ENCODE peak calls at places on chromosomes 12 and 14, in eight cellular contexts. U, Z, G, O, C, T, Y and D are unnamed samples.

GRCh38 chr12:32365473-32366064 is 33.8 kb upstream of the FGD4 start:
- DNase-seq in U (peak), Z (no peak), G (peak), O (no peak), C (peak), T (no peak), Y (peak), D (peak)

GRCh38 chr12:80186727-80187217 is 87.4 kb downstream of the OTOGL start:
- DNase-seq in U (peak), Z (peak), G (peak), O (no peak), C (peak), T (no peak), Y (peak), D (peak)

GRCh38 chr12:65778268-65779090 is 45.8 kb upstream of the HMGA2 start:
- DNase-seq in U (peak), Z (no peak), G (no peak), O (no peak), C (no peak), T (no peak), Y (peak), D (peak)

GRCh38 chr14:81633496-81633895 is 99.8 kb upstream of the SEL1L start:
- DNase-seq in U (no peak), Z (no peak), G (no peak), O (no peak), C (no peak), T (no peak), Y (no peak), D (no peak)

GRCh38 chr12:113180333-113180732 is 4.9 kb downstream of the DDX54 start:
- DNase-seq in U (peak), Z (no peak), G (no peak), O (no peak), C (no peak), T (no peak), Y (no peak), D (no peak)

GRCh38 chr14:34733245-34733644 is 18.9 kb upstream of the CFL2 start:
- DNase-seq in U (peak), Z (no peak), G (no peak), O (no peak), C (no peak), T (no peak), Y (peak), D (peak)

GRCh38 chr12:5022465-5023061 is 21.1 kb upstream of the KCNA5 start:
- DNase-seq in U (peak), Z (no peak), G (peak), O (no peak), C (peak), T (no peak), Y (peak), D (peak)

GRCh38 chr14:70378687-70379086 is 19.2 kb upstream of the COX16 start:
- DNase-seq in U (no peak), Z (no peak), G (no peak), O (no peak), C (no peak), T (no peak), Y (no peak), D (no peak)

GRCh38 chr12:26867084-26867483 is 34.1 kb upstream of the ITPR2 start:
- DNase-seq in U (no peak), Z (no peak), G (no peak), O (no peak), C (no peak), T (no peak), Y (no peak), D (no peak)

GRCh38 chr12:3962661-3963483 is 89.7 kb upstream of the PARP11 start:
- DNase-seq in U (no peak), Z (no peak), G (no peak), O (peak), C (peak), T (peak), Y (no peak), D (no peak)

DNA sequence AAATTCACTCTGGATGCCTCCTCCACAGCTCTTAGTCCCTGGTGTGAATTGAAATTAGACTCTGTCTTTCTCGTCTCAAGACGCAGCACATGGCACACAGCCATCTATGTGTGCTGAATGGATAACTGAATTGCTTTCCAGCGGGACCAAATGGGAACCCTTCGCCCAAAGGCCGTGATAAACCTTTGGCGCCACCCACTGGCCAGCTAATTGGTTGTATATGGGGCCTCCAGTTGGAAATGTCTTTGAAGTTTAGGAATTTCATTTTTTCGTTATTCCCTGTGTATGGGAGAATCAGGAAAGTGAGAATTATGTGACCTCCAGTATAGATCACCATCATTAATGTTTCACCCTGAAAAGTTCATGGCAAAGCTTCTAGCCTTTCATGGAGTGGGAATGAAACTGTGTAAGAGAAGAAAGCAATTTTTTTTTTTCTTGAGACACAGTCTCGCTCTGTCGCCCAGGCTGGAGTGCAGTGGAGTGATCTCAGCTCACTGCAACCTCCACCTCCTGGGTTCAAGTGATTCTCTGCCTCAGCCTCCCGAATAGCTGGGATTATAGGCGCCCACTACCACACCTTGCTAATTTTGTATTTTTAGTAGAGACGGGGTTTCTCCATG is 9.8 kb upstream of the HSP90AA1 start:
- DNase-seq in U (peak), Z (peak), G (peak), O (peak), C (peak), T (peak), Y (peak), D (peak)
- H3K27ac ChIP-seq in U (no peak), Z (no peak), G (no peak), O (no peak), C (no peak), T (no peak), Y (no peak), D (peak)

GRCh38 chr14:63852271-63852816 is 460 bp upstream of the SYNE2 start:
- DNase-seq in U (peak), Z (no peak), G (peak), O (no peak), C (no peak), T (no peak), Y (peak), D (no peak)

GRCh38 chr14:63855272-63855671 is 2.5 kb downstream of the SYNE2 start:
- DNase-seq in U (no peak), Z (no peak), G (no peak), O (no peak), C (peak), T (no peak), Y (no peak), D (no peak)

GRCh38 chr14:63854330-63854729 is 1.5 kb downstream of the SYNE2 start:
- DNase-seq in U (no peak), Z (no peak), G (no peak), O (no peak), C (no peak), T (no peak), Y (no peak), D (no peak)

GRCh38 chr14:63853831-63854293 is 1.1 kb downstream of the SYNE2 start:
- DNase-seq in U (peak), Z (peak), G (peak), O (peak), C (peak), T (peak), Y (peak), D (peak)

GRCh38 chr14:63852817-63853730 is at the start of gene SYNE2:
- DNase-seq in U (peak), Z (peak), G (peak), O (peak), C (peak), T (peak), Y (peak), D (peak)
- TF ChIP-seq CTCF in U (peak), Z (peak), G (peak), O (no peak), C (no peak), T (no peak), Y (no peak), D (peak)

DNA sequence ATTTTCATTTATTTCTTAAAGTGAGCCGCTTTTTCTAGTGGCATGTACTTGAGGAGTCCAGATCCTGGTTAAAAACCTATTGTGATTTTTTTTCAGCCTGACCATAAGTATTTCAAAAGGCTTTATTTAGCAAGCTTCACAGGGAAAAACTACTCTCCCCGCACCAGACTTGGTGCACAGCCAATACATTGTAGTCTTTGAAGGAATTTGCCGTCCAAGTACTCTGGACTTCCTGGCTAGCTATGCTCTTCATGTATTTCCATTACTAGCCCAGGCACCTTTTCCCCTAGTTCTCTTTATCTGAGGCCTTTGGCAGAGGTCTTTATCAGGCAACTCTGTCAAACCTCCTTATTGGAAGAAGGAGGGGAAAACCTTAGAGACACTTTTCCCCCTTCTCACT is 234.7 kb downstream of the CCDC91 start:
- DNase-seq in U (peak), Z (no peak), G (no peak), O (no peak), C (peak), T (peak), Y (peak), D (no peak)
- H3K27ac ChIP-seq in U (no peak), Z (no peak), G (no peak), O (no peak), C (no peak), T (peak), Y (no peak), D (no peak)

GRCh38 chr12:54759751-54760150 is 94.6 kb upstream of the MUCL1 start:
- DNase-seq in U (peak), Z (no peak), G (no peak), O (no peak), C (peak), T (no peak), Y (no peak), D (no peak)
- TF ChIP-seq CTCF in U (peak), Z (no peak), G (peak), O (no peak), C (peak), T (no peak), Y (no peak), D (no peak)

GRCh38 chr14:89232366-89233070 is 184.5 kb downstream of the FOXN3 start:
- DNase-seq in U (no peak), Z (no peak), G (no peak), O (no peak), C (no peak), T (no peak), Y (no peak), D (no peak)

GRCh38 chr14:89237923-89238529 is 179.0 kb downstream of the FOXN3 start:
- DNase-seq in U (peak), Z (no peak), G (peak), O (no peak), C (no peak), T (no peak), Y (no peak), D (no peak)

GRCh38 chr14:89240414-89240813 is 176.6 kb downstream of the FOXN3 start:
- DNase-seq in U (peak), Z (no peak), G (no peak), O (no peak), C (no peak), T (no peak), Y (peak), D (no peak)

GRCh38 chr14:89233184-89233583 is 183.8 kb downstream of the FOXN3 start:
- DNase-seq in U (no peak), Z (no peak), G (no peak), O (no peak), C (no peak), T (no peak), Y (no peak), D (no peak)

GRCh38 chr14:89236846-89237245 is 180.2 kb downstream of the FOXN3 start:
- DNase-seq in U (peak), Z (no peak), G (no peak), O (no peak), C (no peak), T (no peak), Y (no peak), D (no peak)
- H3K27ac ChIP-seq in U (no peak), Z (no peak), G (no peak), O (no peak), C (no peak), T (no peak), Y (no peak), D (no peak)

GRCh38 chr12:100229036-100229635 is 28.5 kb downstream of the ACTR6 start:
- DNase-seq in U (peak), Z (no peak), G (no peak), O (no peak), C (no peak), T (no peak), Y (peak), D (no peak)
- TF ChIP-seq CTCF in U (peak), Z (no peak), G (peak), O (no peak), C (no peak), T (no peak), Y (no peak), D (no peak)

GRCh38 chr12:92471551-92471950 is 231.2 kb upstream of the PLEKHG7 start:
- DNase-seq in U (no peak), Z (no peak), G (no peak), O (no peak), C (no peak), T (no peak), Y (no peak), D (no peak)

GRCh38 chr12:92467886-92468285 is 234.9 kb upstream of the PLEKHG7 start:
- DNase-seq in U (peak), Z (no peak), G (no peak), O (no peak), C (no peak), T (no peak), Y (peak), D (peak)

GRCh38 chr12:92468358-92469020 is 234.3 kb upstream of the PLEKHG7 start:
- DNase-seq in U (no peak), Z (no peak), G (no peak), O (no peak), C (no peak), T (no peak), Y (peak), D (no peak)

GRCh38 chr12:92470608-92471021 is 232.2 kb upstream of the PLEKHG7 start:
- DNase-seq in U (peak), Z (no peak), G (no peak), O (no peak), C (no peak), T (no peak), Y (peak), D (no peak)

DNA sequence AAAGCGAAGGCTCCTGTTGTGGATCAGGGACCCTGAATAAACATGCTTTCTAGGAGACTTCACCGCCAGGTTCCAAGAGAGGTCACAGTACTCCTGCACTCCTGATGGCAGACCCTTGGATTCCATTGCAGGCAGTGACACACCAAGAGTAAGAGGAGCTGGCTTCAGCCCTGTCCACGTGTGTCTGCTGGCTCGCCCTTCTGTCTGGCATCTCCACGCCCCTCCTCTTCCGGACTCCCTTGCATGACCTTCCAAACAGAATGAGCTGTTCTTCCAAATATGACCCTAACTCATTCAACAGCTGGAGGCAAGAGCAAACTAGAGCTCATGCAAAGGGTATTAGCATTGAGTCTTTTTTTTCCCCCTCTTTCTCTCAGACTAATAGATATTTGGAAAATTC is 233.0 kb upstream of the PLEKHG7 start:
- DNase-seq in U (peak), Z (no peak), G (no peak), O (no peak), C (no peak), T (peak), Y (peak), D (no peak)
- H3K27ac ChIP-seq in U (no peak), Z (no peak), G (no peak), O (no peak), C (no peak), T (no peak), Y (no peak), D (no peak)

DNA sequence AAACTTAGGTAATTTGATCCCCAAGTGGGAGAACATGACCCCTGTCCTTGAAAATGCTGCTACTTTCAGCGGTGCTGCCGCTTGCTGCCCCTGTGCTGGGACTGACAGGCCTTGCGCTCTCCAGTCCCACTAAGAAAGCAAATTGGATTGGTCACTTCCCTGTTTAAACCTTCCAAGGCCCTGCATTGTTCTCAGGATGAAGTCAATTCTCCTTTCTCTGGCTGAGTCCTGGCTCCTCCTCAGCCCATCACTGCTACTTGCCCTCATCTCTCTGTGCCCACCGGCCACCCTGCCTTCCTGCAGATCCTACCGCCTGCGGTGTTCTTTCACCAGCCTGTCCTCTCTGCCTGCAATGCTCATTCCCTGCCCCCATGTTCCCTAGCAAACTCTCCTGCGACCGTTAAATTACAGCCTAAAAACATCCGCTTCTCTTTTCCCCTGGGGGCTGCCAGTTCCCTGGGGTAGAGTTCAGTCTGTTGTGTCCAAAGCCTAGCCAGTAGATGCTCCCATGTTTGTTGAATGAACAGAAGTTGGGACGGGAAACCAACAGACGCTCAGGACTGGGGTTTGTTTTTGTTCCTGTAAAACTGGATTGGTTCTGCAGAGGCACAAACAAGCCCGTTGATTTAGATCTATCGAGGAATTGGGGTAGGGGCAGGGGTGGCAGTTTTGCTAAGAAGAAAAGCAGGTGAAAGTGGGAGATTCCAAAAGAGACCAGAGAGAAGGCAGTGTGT is 127.3 kb upstream of the HIF1A start:
- DNase-seq in U (no peak), Z (no peak), G (no peak), O (no peak), C (peak), T (no peak), Y (no peak), D (no peak)
- TF ChIP-seq CTCF in U (no peak), Z (no peak), G (no peak), O (no peak), C (no peak), T (no peak), Y (no peak), D (no peak)

GRCh38 chr14:49960453-49960852 is 67.6 kb downstream of the ARF6 start:
- DNase-seq in U (no peak), Z (no peak), G (no peak), O (no peak), C (no peak), T (no peak), Y (no peak), D (no peak)
- H3K27ac ChIP-seq in U (no peak), Z (no peak), G (no peak), O (no peak), C (no peak), T (no peak), Y (no peak), D (no peak)

DNA sequence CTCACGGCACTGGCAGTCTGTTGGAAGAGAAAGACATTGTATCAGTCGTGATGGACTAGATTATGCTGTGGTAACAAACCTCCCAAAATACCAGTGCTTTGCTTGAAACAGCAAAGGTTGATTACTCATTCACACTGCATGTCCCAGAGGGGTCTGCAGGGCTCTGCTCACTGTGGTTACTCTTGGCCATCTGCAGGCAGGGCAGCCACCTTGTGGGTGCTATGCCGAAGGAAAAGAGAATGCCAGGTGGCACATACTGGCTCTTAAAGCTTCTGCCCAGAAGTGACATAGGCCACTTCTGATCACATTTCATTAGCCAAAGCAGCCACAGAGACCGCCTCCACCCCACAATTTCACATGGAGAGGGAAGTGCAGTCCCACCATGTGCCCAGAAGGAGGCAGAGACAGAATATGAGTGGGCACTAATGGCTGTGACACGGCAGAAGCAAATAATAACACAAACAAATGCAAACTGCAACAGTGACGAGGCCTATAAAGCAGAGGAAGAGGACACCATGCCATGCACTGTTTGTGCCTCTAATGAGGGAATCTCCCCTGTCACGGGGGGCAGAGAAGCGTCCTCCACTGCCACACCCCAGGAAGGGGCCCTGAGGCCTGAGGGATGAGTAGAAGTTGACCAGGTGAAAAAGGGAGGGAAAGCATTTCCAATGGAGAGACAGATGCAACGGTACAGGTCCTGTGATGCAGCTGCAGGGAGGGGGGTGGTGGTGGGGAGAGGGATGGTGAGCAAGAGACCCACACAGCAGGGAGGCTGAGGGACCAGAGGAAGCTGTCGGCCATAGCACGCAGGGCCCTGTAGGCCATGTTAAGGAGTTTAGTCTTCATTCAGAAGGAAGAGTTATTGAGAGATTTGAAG is 51.7 kb upstream of the KICS2 start:
- DNase-seq in U (no peak), Z (no peak), G (peak), O (peak), C (no peak), T (no peak), Y (no peak), D (no peak)
- TF ChIP-seq CTCF in U (peak), Z (peak), G (peak), O (peak), C (peak), T (peak), Y (peak), D (no peak)